ENCODE peak calls at places on chromosomes 13 and 19, in six cellular contexts. Y, O, E, C, Z and B are unnamed samples.

GRCh38 chr13:75764251-75764650 is 128.1 kb downstream of the LMO7 start:
- DNase-seq in O (no peak), C (no peak), E (no peak), Z (no peak), Y (no peak), B (no peak)

GRCh38 chr19:38977445-38978314 is 2.1 kb upstream of the FBXO17 start:
- DNase-seq in C (peak; percentile 53), E (no peak), Y (no peak), O (no peak), Z (no peak), B (no peak)

GRCh38 chr13:98450495-98451167 is 126.3 kb downstream of the STK24 start:
- DNase-seq in Y (no peak), O (no peak), Z (no peak), C (no peak), E (no peak), B (no peak)

GRCh38 chr13:27644302-27644701 is 22.6 kb downstream of the POLR1D start:
- DNase-seq in C (no peak), O (no peak), Z (no peak), E (no peak), Y (no peak), B (peak; percentile 63)

GRCh38 chr13:103639326-103639725 is 573.1 kb upstream of the SLC10A2 start:
- DNase-seq in Y (no peak), O (no peak), Z (no peak), E (no peak), C (no peak), B (no peak)

GRCh38 chr13:110897521-110897920 is 17.3 kb downstream of the ANKRD10 start:
- DNase-seq in Y (no peak), O (no peak), E (no peak), C (no peak), Z (no peak), B (no peak)

GRCh38 chr19:9939301-9939913 is 3.1 kb upstream of the OLFM2 start:
- DNase-seq in Y (no peak), O (no peak), Z (no peak), C (no peak), E (no peak), B (no peak)

GRCh38 chr13:68715651-68716050 is 1392.0 kb upstream of the ATXN8OS start:
- DNase-seq in Y (no peak), O (no peak), E (no peak), C (no peak), Z (no peak), B (no peak)

GRCh38 chr19:3455393-3455955 is 24.9 kb downstream of the SMIM24 start:
- DNase-seq in Y (no peak), E (no peak), C (no peak), Z (no peak), O (no peak), B (no peak)

GRCh38 chr13:61128850-61129645 is 286.6 kb downstream of the PCDH20 start:
- DNase-seq in Y (no peak), E (no peak), C (no peak), Z (no peak), O (no peak), B (no peak)

GRCh38 chr19:52735734-52736133 is 890 bp upstream of the ZNF611 start:
- DNase-seq in Z (peak; percentile 83), Y (peak; percentile 47), E (peak; percentile 80), C (peak; percentile 90), O (peak; percentile 46), B (peak; percentile 46)

GRCh38 chr19:33447336-33448158 is 74.0 kb downstream of the CEBPG start:
- DNase-seq in C (no peak), Y (no peak), Z (peak; percentile 32), E (peak; percentile 54), O (no peak), B (no peak)

GRCh38 chr19:51333836-51334460 is 8.0 kb downstream of the VSIG10L start:
- DNase-seq in O (no peak), E (no peak), C (no peak), Z (no peak), Y (no peak), B (no peak)

DNA sequence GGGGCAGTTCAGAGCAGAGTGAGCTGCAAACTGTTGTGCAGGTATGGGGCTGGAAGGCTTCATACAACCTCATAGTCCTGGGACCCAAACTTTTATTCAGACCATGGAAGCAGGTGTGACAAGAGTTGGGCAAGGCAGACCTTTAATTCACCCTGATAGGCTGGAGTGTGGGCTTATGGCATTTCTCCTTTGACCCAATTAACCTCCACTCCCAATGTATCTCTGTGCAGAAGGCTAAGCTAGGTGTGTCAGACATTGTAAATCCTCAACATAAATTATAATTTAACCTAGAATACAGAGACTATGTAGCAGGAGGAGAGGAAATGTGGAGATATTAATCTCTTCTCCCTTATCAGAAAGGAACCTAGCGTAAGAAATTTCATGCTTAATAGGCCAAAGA is 12.2 kb upstream of the OR10H2 start:
- DNase-seq in Z (no peak), C (no peak), Y (no peak), O (no peak), E (no peak), B (no peak)
- H3K9me3 ChIP-seq in Z (no peaks in the 10 kb centered on the region), C (no peaks in the 10 kb centered on the region), Y (no peaks in the 10 kb centered on the region), O (no peaks in the 10 kb centered on the region), E (no peaks in the 10 kb centered on the region), B (no peaks in the 10 kb centered on the region)

DNA sequence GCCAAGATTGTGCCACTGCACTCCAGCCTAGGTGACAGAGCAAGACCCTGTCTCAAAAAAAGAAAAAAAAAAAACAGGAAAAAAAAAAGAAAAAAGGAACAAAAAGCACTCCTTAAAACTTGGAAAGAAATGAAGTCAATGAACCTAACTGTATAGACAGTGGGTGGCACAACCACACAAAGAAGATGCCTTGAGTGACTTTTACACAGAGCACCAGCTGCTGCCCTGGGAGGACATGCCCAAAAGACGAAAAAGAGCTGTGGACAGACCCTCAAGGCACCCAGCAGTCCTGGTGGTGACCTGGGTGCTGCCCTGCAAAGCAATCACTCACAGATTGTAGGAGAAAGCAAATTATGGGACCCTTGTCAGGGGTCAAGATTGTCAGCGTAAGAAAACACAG is 5.9 kb upstream of the LAMP1 start:
- DNase-seq in Z (no peak), E (no peak), O (no peak), C (no peak), Y (no peak), B (no peak)
- H3K27me3 ChIP-seq in Z (peaks cover 16% of the 10 kb centered on the region), E (peaks cover 74% of the 10 kb centered on the region), O (peaks cover 5% of the 10 kb centered on the region), C (peaks cover 8% of the 10 kb centered on the region), Y (no peaks in the 10 kb centered on the region), B (peaks cover 13% of the 10 kb centered on the region)

GRCh38 chr19:19679176-19680073 is 10.8 kb downstream of the ZNF101 start:
- DNase-seq in O (no peak), C (no peak), Z (no peak), Y (no peak), E (no peak), B (no peak)
- H3K9me3 ChIP-seq in O (no peaks in the 10 kb centered on the region), C (peaks cover 30% of the 10 kb centered on the region), Z (peaks cover 39% of the 10 kb centered on the region), Y (peaks cover 88% of the 10 kb centered on the region), E (peaks cover 99% of the 10 kb centered on the region), B (no peaks in the 10 kb centered on the region)

GRCh38 chr19:41937525-41937924 is 9.3 kb upstream of the ERFL start:
- DNase-seq in Y (no peak), E (peak; percentile 63), Z (no peak), O (no peak), C (no peak), B (no peak)
- H3K27me3 ChIP-seq in Y (peaks cover 9% of the 10 kb centered on the region), E (peaks cover 73% of the 10 kb centered on the region), Z (peaks cover 36% of the 10 kb centered on the region), O (peaks cover 83% of the 10 kb centered on the region), C (peaks cover 61% of the 10 kb centered on the region), B (peaks cover 35% of the 10 kb centered on the region)

GRCh38 chr19:20607943-20608342 is 42.4 kb upstream of the ZNF737 start:
- DNase-seq in Y (no peak), Z (no peak), E (no peak), O (no peak), C (no peak), B (no peak)
- H3K9me3 ChIP-seq in Y (no peaks in the 10 kb centered on the region), Z (peaks cover 50% of the 10 kb centered on the region), E (peaks cover 96% of the 10 kb centered on the region), O (no peaks in the 10 kb centered on the region), C (no peaks in the 10 kb centered on the region), B (no peaks in the 10 kb centered on the region)

GRCh38 chr19:40889366-40889765 is 7.3 kb upstream of the CYP2A7 start:
- DNase-seq in Z (no peak), E (no peak), O (no peak), C (no peak), Y (no peak), B (no peak)
- H3K27me3 ChIP-seq in Z (no peaks in the 10 kb centered on the region), E (peaks cover 4% of the 10 kb centered on the region), O (no peaks in the 10 kb centered on the region), C (no peaks in the 10 kb centered on the region), Y (no peaks in the 10 kb centered on the region), B (no peaks in the 10 kb centered on the region)

GRCh38 chr19:37012093-37012745 is 66.0 kb upstream of the ZNF420 start:
- DNase-seq in O (no peak), Y (no peak), C (no peak), E (no peak), Z (no peak), B (no peak)
- H3K9me3 ChIP-seq in O (no peaks in the 10 kb centered on the region), Y (peaks cover 32% of the 10 kb centered on the region), C (no peaks in the 10 kb centered on the region), E (peaks cover 98% of the 10 kb centered on the region), Z (peaks cover 42% of the 10 kb centered on the region), B (no peaks in the 10 kb centered on the region)

GRCh38 chr19:35860818-35861639 is 4.3 kb downstream of the KIRREL2 start:
- DNase-seq in Z (no peak), O (no peak), E (no peak), Y (peak; percentile 95), C (peak; percentile 71), B (no peak)
- H3K27me3 ChIP-seq in Z (peaks cover 68% of the 10 kb centered on the region), O (peaks cover 81% of the 10 kb centered on the region), E (peaks cover 97% of the 10 kb centered on the region), Y (no peaks in the 10 kb centered on the region), C (peaks cover 61% of the 10 kb centered on the region), B (peaks cover 31% of the 10 kb centered on the region)